ENCODE peak calls at places on chromosomes 16 and 17, in five cellular contexts. One of them, this sample, is unnamed.

GRCh38 chr16:76676356-76676755 is 399.2 kb downstream of the CNTNAP4 start:
- DNase-seq in ascending aorta: no peak
- DNase-seq in stimulated activated CD4-positive, alpha-beta T cell treated with anti-CD3 and anti-CD28 coated beads, Interleukin-12 subunit alpha, Interleukin-12 subunit beta, amount 100 ng/mL, for 4 hours: no peak
- DNase-seq in neural progenitor cell: no peak
- DNase-seq in GM13976: no peak
- DNase-seq in this sample: no peak

GRCh38 chr16:10608687-10609409 is 28.4 kb upstream of the EMP2 start:
- DNase-seq in ascending aorta: no peak
- DNase-seq in stimulated activated CD4-positive, alpha-beta T cell treated with anti-CD3 and anti-CD28 coated beads, Interleukin-12 subunit alpha, Interleukin-12 subunit beta, amount 100 ng/mL, for 4 hours: no peak
- DNase-seq in neural progenitor cell: no peak
- DNase-seq in GM13976: no peak
- DNase-seq in this sample: no peak

GRCh38 chr16:81779540-81780320 is 639 bp downstream of the PLCG2 start:
- DNase-seq in ascending aorta: no peak
- DNase-seq in stimulated activated CD4-positive, alpha-beta T cell treated with anti-CD3 and anti-CD28 coated beads, Interleukin-12 subunit alpha, Interleukin-12 subunit beta, amount 100 ng/mL, for 4 hours: no peak
- DNase-seq in neural progenitor cell: peak
- DNase-seq in GM13976: no peak
- DNase-seq in this sample: no peak

GRCh38 chr17:9200699-9201359 is 179.5 kb downstream of the NTN1 start:
- DNase-seq in ascending aorta: no peak
- DNase-seq in stimulated activated CD4-positive, alpha-beta T cell treated with anti-CD3 and anti-CD28 coated beads, Interleukin-12 subunit alpha, Interleukin-12 subunit beta, amount 100 ng/mL, for 4 hours: no peak
- DNase-seq in neural progenitor cell: no peak
- DNase-seq in GM13976: peak
- DNase-seq in this sample: peak

GRCh38 chr17:10875984-10876555 is 38.2 kb upstream of the PIRT start:
- DNase-seq in ascending aorta: peak
- DNase-seq in stimulated activated CD4-positive, alpha-beta T cell treated with anti-CD3 and anti-CD28 coated beads, Interleukin-12 subunit alpha, Interleukin-12 subunit beta, amount 100 ng/mL, for 4 hours: peak
- DNase-seq in neural progenitor cell: peak
- DNase-seq in GM13976: peak
- DNase-seq in this sample: peak

GRCh38 chr16:46932802-46933201 is 40.7 kb downstream of the DNAJA2 start:
- DNase-seq in ascending aorta: no peak
- DNase-seq in stimulated activated CD4-positive, alpha-beta T cell treated with anti-CD3 and anti-CD28 coated beads, Interleukin-12 subunit alpha, Interleukin-12 subunit beta, amount 100 ng/mL, for 4 hours: no peak
- DNase-seq in neural progenitor cell: no peak
- DNase-seq in GM13976: peak
- DNase-seq in this sample: no peak

GRCh38 chr16:50609049-50609832 is 61.0 kb downstream of the NKD1 start:
- DNase-seq in ascending aorta: no peak
- DNase-seq in stimulated activated CD4-positive, alpha-beta T cell treated with anti-CD3 and anti-CD28 coated beads, Interleukin-12 subunit alpha, Interleukin-12 subunit beta, amount 100 ng/mL, for 4 hours: no peak
- DNase-seq in neural progenitor cell: no peak
- DNase-seq in GM13976: no peak
- DNase-seq in this sample: no peak

GRCh38 chr16:4477966-4478365 is 1.8 kb downstream of the HMOX2 start:
- DNase-seq in ascending aorta: no peak
- DNase-seq in stimulated activated CD4-positive, alpha-beta T cell treated with anti-CD3 and anti-CD28 coated beads, Interleukin-12 subunit alpha, Interleukin-12 subunit beta, amount 100 ng/mL, for 4 hours: no peak
- DNase-seq in neural progenitor cell: peak
- DNase-seq in GM13976: no peak
- DNase-seq in this sample: no peak

GRCh38 chr17:70205386-70205785 is 36.1 kb downstream of the KCNJ2 start:
- DNase-seq in ascending aorta: no peak
- DNase-seq in stimulated activated CD4-positive, alpha-beta T cell treated with anti-CD3 and anti-CD28 coated beads, Interleukin-12 subunit alpha, Interleukin-12 subunit beta, amount 100 ng/mL, for 4 hours: no peak
- DNase-seq in neural progenitor cell: no peak
- DNase-seq in GM13976: no peak
- DNase-seq in this sample: no peak

GRCh38 chr16:17106243-17106791 is 364.4 kb downstream of the XYLT1 start:
- DNase-seq in ascending aorta: no peak
- DNase-seq in stimulated activated CD4-positive, alpha-beta T cell treated with anti-CD3 and anti-CD28 coated beads, Interleukin-12 subunit alpha, Interleukin-12 subunit beta, amount 100 ng/mL, for 4 hours: no peak
- DNase-seq in neural progenitor cell: peak
- DNase-seq in GM13976: peak
- DNase-seq in this sample: peak

GRCh38 chr16:11627822-11628457 is 40.3 kb upstream of the SNN start:
- DNase-seq in ascending aorta: no peak
- DNase-seq in stimulated activated CD4-positive, alpha-beta T cell treated with anti-CD3 and anti-CD28 coated beads, Interleukin-12 subunit alpha, Interleukin-12 subunit beta, amount 100 ng/mL, for 4 hours: no peak
- DNase-seq in neural progenitor cell: no peak
- DNase-seq in GM13976: no peak
- DNase-seq in this sample: no peak

GRCh38 chr16:77359065-77359502 is 75.8 kb downstream of the ADAMTS18 start:
- DNase-seq in ascending aorta: no peak
- DNase-seq in stimulated activated CD4-positive, alpha-beta T cell treated with anti-CD3 and anti-CD28 coated beads, Interleukin-12 subunit alpha, Interleukin-12 subunit beta, amount 100 ng/mL, for 4 hours: no peak
- DNase-seq in neural progenitor cell: peak
- DNase-seq in GM13976: no peak
- DNase-seq in this sample: no peak

GRCh38 chr17:36205637-36206458 is 5.0 kb upstream of the CCL4L2 start:
- DNase-seq in ascending aorta: no peak
- DNase-seq in stimulated activated CD4-positive, alpha-beta T cell treated with anti-CD3 and anti-CD28 coated beads, Interleukin-12 subunit alpha, Interleukin-12 subunit beta, amount 100 ng/mL, for 4 hours: no peak
- DNase-seq in neural progenitor cell: no peak
- DNase-seq in GM13976: no peak
- DNase-seq in this sample: no peak

GRCh38 chr17:57750930-57751329 is 5.8 kb upstream of the CCDC182 start:
- DNase-seq in ascending aorta: no peak
- DNase-seq in stimulated activated CD4-positive, alpha-beta T cell treated with anti-CD3 and anti-CD28 coated beads, Interleukin-12 subunit alpha, Interleukin-12 subunit beta, amount 100 ng/mL, for 4 hours: no peak
- DNase-seq in neural progenitor cell: no peak
- DNase-seq in GM13976: no peak
- DNase-seq in this sample: no peak

GRCh38 chr16:78421244-78421661 is 321.8 kb downstream of the WWOX start:
- DNase-seq in ascending aorta: no peak
- DNase-seq in stimulated activated CD4-positive, alpha-beta T cell treated with anti-CD3 and anti-CD28 coated beads, Interleukin-12 subunit alpha, Interleukin-12 subunit beta, amount 100 ng/mL, for 4 hours: no peak
- DNase-seq in neural progenitor cell: peak
- DNase-seq in GM13976: no peak
- DNase-seq in this sample: no peak

GRCh38 chr16:27240948-27241531 is 27.5 kb downstream of the NSMCE1 start:
- DNase-seq in ascending aorta: peak
- DNase-seq in stimulated activated CD4-positive, alpha-beta T cell treated with anti-CD3 and anti-CD28 coated beads, Interleukin-12 subunit alpha, Interleukin-12 subunit beta, amount 100 ng/mL, for 4 hours: no peak
- DNase-seq in neural progenitor cell: no peak
- DNase-seq in GM13976: no peak
- DNase-seq in this sample: no peak